ENCODE peak calls at places on chromosomes 16 and 17, in nine cellular contexts. V is stomach; I is tibial artery; T is CD8-positive, alpha-beta memory T cell; P is H7; K is right atrium auricular region; F is GM23248; A is HCT116; O is naive thymus-derived CD4-positive, alpha-beta T cell. N is an unnamed sample. For H3K36me3, the result is how much of the 10 kb centered on the place peaks cover.

GRCh38 chr16:26983426-26983825 is 83.3 kb upstream of the C16orf82 start:
- DNase-seq in O (no peak), I (no peak), A (no peak), K (no peak), P (no peak), F (peak), V (no peak), T (no peak), N (no peak)

GRCh38 chr16:15055141-15056053 is 477 bp downstream of the NTAN1 start:
- DNase-seq in F (peak), K (peak), I (peak), P (no peak), A (no peak), T (peak), O (no peak), V (no peak), N (no peak)

GRCh38 chr17:39671651-39672521 is 3.6 kb downstream of the PNMT start:
- DNase-seq in V (peak), F (peak), O (no peak), I (peak), A (peak), K (no peak), P (peak), T (peak), N (peak)

GRCh38 chr17:65023791-65024190 is 32.7 kb downstream of the GNA13 start:
- DNase-seq in T (no peak), V (no peak), A (no peak), F (peak), I (no peak), P (no peak), K (no peak), O (no peak), N (no peak)

GRCh38 chr16:25893332-25893731 is 201.6 kb downstream of the HS3ST4 start:
- DNase-seq in I (no peak), K (no peak), F (no peak), O (no peak), T (no peak), P (no peak), V (no peak), A (no peak), N (no peak)

GRCh38 chr16:70738083-70738977 is 52.5 kb upstream of the MTSS2 start:
- DNase-seq in O (no peak), T (no peak), K (no peak), A (no peak), F (peak), V (peak), P (peak), I (peak), N (peak)

GRCh38 chr17:40532520-40533253 is 31.3 kb upstream of the TNS4 start:
- DNase-seq in T (peak), F (no peak), A (no peak), P (no peak), K (no peak), O (no peak), V (no peak), I (no peak), N (no peak)

GRCh38 chr17:80147035-80147939 is at the start of gene EIF4A3:
- DNase-seq in P (peak), T (peak), I (peak), A (peak), O (peak), K (peak), F (peak), V (peak), N (peak)

GRCh38 chr17:71764507-71764906 is 356.3 kb upstream of the SOX9 start:
- DNase-seq in F (peak), K (no peak), A (peak), I (no peak), V (no peak), P (peak), O (no peak), T (no peak), N (no peak)

DNA sequence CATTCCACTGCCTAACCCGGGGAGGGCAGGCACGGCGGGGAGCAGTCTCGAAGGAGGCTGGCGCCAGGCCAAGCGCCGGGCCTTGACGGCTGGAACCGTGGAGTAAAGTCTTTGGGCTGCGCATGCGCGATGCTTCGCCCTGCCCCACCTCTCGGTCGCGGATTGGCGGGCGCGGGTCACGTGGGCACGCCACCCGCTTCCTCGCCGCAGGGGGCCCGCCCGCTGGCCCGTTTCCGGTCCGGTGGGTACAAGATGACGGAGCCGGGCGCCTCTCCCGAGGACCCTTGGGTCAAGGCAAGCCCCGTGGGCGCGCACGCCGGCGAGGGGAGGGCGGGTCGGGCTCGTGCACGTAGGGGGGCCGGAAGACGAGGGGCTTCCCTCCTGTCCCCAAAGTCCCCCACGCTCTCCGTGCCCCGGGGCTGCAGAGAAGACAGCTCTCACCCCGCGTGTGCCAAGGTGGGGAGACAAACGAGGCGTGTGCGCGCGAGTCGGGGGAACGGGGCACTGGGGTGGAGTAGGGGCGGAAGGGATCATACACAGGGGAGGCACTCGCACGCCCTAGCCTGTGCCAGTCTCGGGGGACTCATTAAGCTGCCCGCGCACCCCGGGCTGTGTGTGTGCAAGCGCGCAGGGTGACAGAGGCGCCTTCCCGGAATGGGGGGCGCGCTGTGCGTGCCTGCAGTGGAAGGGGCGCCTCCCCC is at the start of gene MLX:
- DNase-seq in F (peak), O (peak), K (peak), P (peak), T (peak), V (peak), I (peak), A (peak), N (peak)
- H3K36me3 ChIP-seq in F (under half), O (under half), K (half or more), P (under half), T (under half), V (half or more), I (under half), A (half or more), N (half or more)

GRCh38 chr17:7496470-7497227 is 12.5 kb downstream of the POLR2A start:
- DNase-seq in F (no peak), K (no peak), P (no peak), T (no peak), V (no peak), A (no peak), O (no peak), I (peak), N (no peak)

GRCh38 chr17:7497636-7498035 is 13.5 kb downstream of the POLR2A start:
- DNase-seq in O (no peak), I (peak), V (no peak), F (no peak), A (no peak), P (no peak), K (no peak), T (no peak), N (no peak)

GRCh38 chr17:7501729-7502128 is 17.6 kb downstream of the POLR2A start:
- DNase-seq in P (no peak), T (no peak), V (no peak), O (no peak), K (no peak), I (no peak), F (no peak), A (no peak), N (no peak)

GRCh38 chr17:7497228-7497627 is 13.1 kb downstream of the POLR2A start:
- DNase-seq in T (no peak), V (no peak), A (no peak), I (peak), P (no peak), O (no peak), F (no peak), K (no peak), N (no peak)

DNA sequence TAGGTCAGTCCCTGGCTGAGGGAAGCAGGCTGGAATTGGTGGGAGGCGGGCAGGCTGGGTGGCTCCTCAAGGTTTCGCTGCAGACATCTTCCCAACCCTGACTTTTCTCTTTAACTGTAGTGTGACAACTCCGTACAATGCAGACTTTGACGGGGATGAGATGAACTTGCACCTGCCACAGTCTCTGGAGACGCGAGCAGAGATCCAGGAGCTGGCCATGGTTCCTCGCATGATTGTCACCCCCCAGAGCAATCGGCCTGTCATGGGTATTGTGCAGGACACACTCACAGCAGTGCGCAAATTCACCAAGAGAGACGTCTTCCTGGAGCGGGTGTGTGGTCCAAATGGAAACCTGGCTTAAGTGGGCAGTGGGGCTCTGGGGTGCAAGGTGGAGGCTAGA is 15.0 kb downstream of the POLR2A start:
- DNase-seq in I (peak), F (no peak), P (no peak), K (no peak), O (no peak), A (no peak), V (no peak), T (no peak), N (no peak)
- H3K36me3 ChIP-seq in I (half or more), F (half or more), P (half or more), K (half or more), O (half or more), A (half or more), V (half or more), T (half or more), N (half or more)

DNA sequence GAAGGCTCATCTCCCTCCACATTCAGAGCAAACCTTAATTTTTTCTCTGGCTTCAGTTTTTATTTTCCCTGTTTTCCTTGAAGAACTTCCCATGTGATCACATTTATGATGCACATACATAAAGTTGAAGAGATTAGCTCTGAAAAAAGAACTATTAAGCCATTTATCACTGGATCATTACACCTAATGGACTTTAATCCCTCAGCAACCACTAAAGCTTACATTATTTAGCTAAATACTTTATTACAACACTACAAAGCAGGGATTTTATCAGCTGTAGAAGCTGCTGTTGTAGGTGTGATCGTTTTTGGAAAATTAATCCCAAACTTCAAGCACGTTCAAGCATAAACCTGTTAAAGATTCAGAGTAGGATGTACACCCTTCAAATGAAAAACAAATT is 21.1 kb downstream of the SMYD4 start:
- DNase-seq in P (no peak), I (no peak), K (no peak), F (no peak), O (no peak), T (no peak), A (no peak), V (no peak), N (no peak)
- H3K36me3 ChIP-seq in P (under half), I (under half), K (under half), F (under half), O (under half), T (under half), A (under half), V (half or more), N (under half)

GRCh38 chr17:34302626-34303025 is 16.6 kb upstream of the CCL8 start:
- DNase-seq in K (no peak), F (no peak), A (no peak), I (no peak), P (no peak), O (no peak), T (no peak), V (no peak), N (no peak)

GRCh38 chr17:34300652-34301390 is 15.3 kb downstream of the CCL11 start:
- DNase-seq in F (peak), O (no peak), K (no peak), I (no peak), V (no peak), A (no peak), P (no peak), T (no peak), N (no peak)

GRCh38 chr17:34301986-34302385 is 16.4 kb downstream of the CCL11 start:
- DNase-seq in T (no peak), P (no peak), V (no peak), O (no peak), A (no peak), F (peak), K (no peak), I (no peak), N (no peak)

GRCh38 chr17:34299918-34300600 is 14.5 kb downstream of the CCL11 start:
- DNase-seq in V (no peak), I (no peak), F (peak), P (no peak), O (no peak), K (no peak), T (no peak), A (no peak), N (no peak)

GRCh38 chr17:34299017-34299416 is 13.5 kb downstream of the CCL11 start:
- DNase-seq in O (no peak), T (no peak), F (peak), I (no peak), P (no peak), K (no peak), A (no peak), V (no peak), N (no peak)
- H3K36me3 ChIP-seq in O (under half), T (under half), F (under half), I (under half), P (under half), K (under half), A (under half), V (under half), N (under half)

GRCh38 chr16:3764409-3764808 is 47.1 kb upstream of the TRAP1 start:
- DNase-seq in K (no peak), O (no peak), A (no peak), P (no peak), F (no peak), V (no peak), I (no peak), T (no peak), N (no peak)
- H3K36me3 ChIP-seq in K (under half), O (under half), A (under half), P (under half), F (under half), V (half or more), I (half or more), T (under half), N (half or more)

DNA sequence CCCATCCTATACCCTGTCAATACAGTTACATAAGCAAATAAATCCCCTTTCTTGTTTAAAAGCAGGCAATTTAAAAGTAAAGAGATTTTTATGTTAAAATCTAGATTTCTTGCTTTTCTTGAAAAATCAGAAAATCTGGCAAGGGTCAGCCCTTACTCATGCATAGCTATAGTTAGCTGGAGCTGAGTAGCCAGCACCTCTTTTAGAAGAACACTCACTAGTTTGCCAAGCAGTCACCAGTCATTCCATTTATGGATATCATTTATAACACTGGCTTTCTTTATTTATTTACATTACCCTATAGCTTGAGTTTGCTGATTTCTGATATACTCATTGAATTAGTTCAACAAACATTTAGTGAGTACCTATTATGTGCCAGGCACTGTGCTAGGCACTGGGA is 45.7 kb downstream of the NXPH3 start:
- DNase-seq in V (no peak), O (no peak), F (no peak), K (no peak), P (no peak), A (no peak), I (no peak), T (no peak), N (no peak)
- H3K36me3 ChIP-seq in V (half or more), O (under half), F (under half), K (half or more), P (under half), A (under half), I (under half), T (under half), N (half or more)

DNA sequence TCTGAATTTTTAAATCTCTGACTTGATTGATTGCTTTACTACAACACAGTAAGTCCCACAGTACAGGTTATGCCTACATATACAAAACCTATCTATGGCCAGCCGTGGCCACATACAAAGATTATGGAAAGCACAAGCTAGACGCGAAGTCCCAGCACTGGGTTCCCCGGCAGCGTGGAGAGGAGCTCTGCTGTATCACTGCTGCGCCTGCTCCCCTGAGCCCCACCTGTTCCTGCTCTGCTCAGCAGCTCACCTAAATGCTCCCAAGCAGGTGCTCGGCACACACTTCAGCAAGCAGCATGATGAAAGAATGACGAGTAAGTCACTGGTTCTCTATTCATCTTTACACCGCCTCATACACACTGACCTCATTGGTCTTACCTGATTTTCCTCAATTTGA is 20.6 kb downstream of the ZDHHC7 start:
- DNase-seq in K (no peak), O (no peak), A (no peak), I (no peak), V (no peak), T (no peak), P (no peak), F (no peak), N (no peak)
- H3K36me3 ChIP-seq in K (half or more), O (under half), A (half or more), I (under half), V (half or more), T (half or more), P (under half), F (under half), N (half or more)

GRCh38 chr17:10683853-10684252 is 13.5 kb downstream of the SCO1 start:
- DNase-seq in I (no peak), V (no peak), P (peak), T (no peak), F (peak), O (no peak), A (peak), K (no peak), N (no peak)

GRCh38 chr17:10681866-10682446 is 15.4 kb downstream of the SCO1 start:
- DNase-seq in I (no peak), P (no peak), A (no peak), T (no peak), O (no peak), V (no peak), F (peak), K (no peak), N (no peak)

GRCh38 chr17:10687497-10687896 is 9.8 kb downstream of the SCO1 start:
- DNase-seq in K (no peak), A (no peak), I (no peak), F (no peak), V (no peak), O (no peak), P (no peak), T (no peak), N (no peak)
- H3K36me3 ChIP-seq in K (half or more), A (half or more), I (under half), F (under half), V (half or more), O (under half), P (under half), T (under half), N (half or more)

DNA sequence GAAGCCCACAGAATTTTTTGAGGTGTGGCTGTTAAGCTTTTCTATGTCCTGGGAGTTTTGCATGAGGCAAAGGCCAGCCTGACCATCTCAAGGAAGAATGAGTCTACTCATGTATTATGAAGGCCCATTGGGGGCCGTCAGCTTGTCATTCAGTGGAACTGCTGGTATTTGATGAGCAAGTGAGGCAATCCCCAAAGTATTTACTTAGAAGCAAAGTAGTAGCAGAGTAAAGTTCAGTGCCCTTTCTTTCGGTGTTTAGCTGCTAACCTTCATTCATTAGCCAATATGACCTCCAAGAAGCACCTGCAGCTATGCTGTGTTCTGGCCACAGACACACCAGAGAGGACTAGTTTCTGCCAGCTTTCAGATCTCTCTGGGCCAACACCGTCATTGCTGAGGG is 80.2 kb downstream of the RPA1 start:
- DNase-seq in I (no peak), K (no peak), P (no peak), V (no peak), T (no peak), O (no peak), F (no peak), A (no peak), N (no peak)
- H3K36me3 ChIP-seq in I (under half), K (under half), P (under half), V (under half), T (under half), O (under half), F (under half), A (under half), N (under half)

GRCh38 chr17:17129466-17129865 is 76.7 kb downstream of the PLD6 start:
- DNase-seq in V (no peak), O (no peak), P (no peak), T (no peak), A (no peak), F (no peak), I (no peak), K (no peak), N (no peak)

GRCh38 chr17:17131876-17132275 is 74.3 kb downstream of the PLD6 start:
- DNase-seq in F (no peak), O (no peak), A (no peak), K (no peak), V (no peak), T (no peak), P (no peak), I (no peak), N (no peak)

GRCh38 chr17:17127730-17128291 is 78.3 kb downstream of the PLD6 start:
- DNase-seq in A (no peak), T (no peak), P (no peak), V (no peak), F (peak), K (no peak), I (no peak), O (no peak), N (peak)

GRCh38 chr17:17128476-17129075 is 77.6 kb downstream of the PLD6 start:
- DNase-seq in F (no peak), A (no peak), O (no peak), K (no peak), T (no peak), V (no peak), P (no peak), I (no peak), N (no peak)

GRCh38 chr17:17130077-17130844 is 75.9 kb downstream of the PLD6 start:
- DNase-seq in F (no peak), T (no peak), O (no peak), K (no peak), V (no peak), I (no peak), P (no peak), A (no peak), N (no peak)
- H3K36me3 ChIP-seq in F (under half), T (under half), O (under half), K (half or more), V (half or more), I (under half), P (under half), A (under half), N (half or more)

N was measured in left ventricle myocardium inferior.